ENCODE peak calls at places on chromosome 7, in seven cellular contexts. One of them, this sample, is unnamed.

GRCh38 chr7:36153571-36154097 is 580 bp downstream of the EEPD1 start:
- DNase-seq in stimulated activated CD4-positive, alpha-beta T cell treated with anti-CD3 and anti-CD28 coated beads, Interleukin-12 subunit alpha, Interleukin-12 subunit beta, amount 100 ng/mL, for 24 hours: no peak
- DNase-seq in H4: no peak
- DNase-seq in hypothalamus: no peak
- DNase-seq in cardiac muscle cell: peak; percentile 6
- DNase-seq in MCF 10A: no peak
- DNase-seq in A673: no peak
- DNase-seq in this sample: no peak

GRCh38 chr7:87220734-87221215 is 1.2 kb upstream of the TMEM243 start:
- DNase-seq in stimulated activated CD4-positive, alpha-beta T cell treated with anti-CD3 and anti-CD28 coated beads, Interleukin-12 subunit alpha, Interleukin-12 subunit beta, amount 100 ng/mL, for 24 hours: no peak
- DNase-seq in H4: no peak
- DNase-seq in hypothalamus: no peak
- DNase-seq in cardiac muscle cell: peak; percentile 25
- DNase-seq in MCF 10A: no peak
- DNase-seq in A673: peak; percentile 13
- DNase-seq in this sample: no peak

GRCh38 chr7:131943616-131944015 is 387.2 kb upstream of the PODXL start:
- DNase-seq in stimulated activated CD4-positive, alpha-beta T cell treated with anti-CD3 and anti-CD28 coated beads, Interleukin-12 subunit alpha, Interleukin-12 subunit beta, amount 100 ng/mL, for 24 hours: no peak
- DNase-seq in H4: no peak
- DNase-seq in hypothalamus: no peak
- DNase-seq in cardiac muscle cell: no peak
- DNase-seq in MCF 10A: no peak
- DNase-seq in A673: no peak
- DNase-seq in this sample: no peak

GRCh38 chr7:46685051-46685450 is 764.0 kb upstream of the IGFBP3 start:
- DNase-seq in stimulated activated CD4-positive, alpha-beta T cell treated with anti-CD3 and anti-CD28 coated beads, Interleukin-12 subunit alpha, Interleukin-12 subunit beta, amount 100 ng/mL, for 24 hours: no peak
- DNase-seq in H4: peak; percentile 37
- DNase-seq in hypothalamus: no peak
- DNase-seq in cardiac muscle cell: no peak
- DNase-seq in MCF 10A: no peak
- DNase-seq in A673: peak; percentile 8
- DNase-seq in this sample: no peak

GRCh38 chr7:115088938-115089337 is 167.0 kb downstream of the MDFIC start:
- DNase-seq in stimulated activated CD4-positive, alpha-beta T cell treated with anti-CD3 and anti-CD28 coated beads, Interleukin-12 subunit alpha, Interleukin-12 subunit beta, amount 100 ng/mL, for 24 hours: no peak
- DNase-seq in H4: no peak
- DNase-seq in hypothalamus: no peak
- DNase-seq in cardiac muscle cell: no peak
- DNase-seq in MCF 10A: no peak
- DNase-seq in A673: no peak
- DNase-seq in this sample: no peak

GRCh38 chr7:132002343-132002968 is 446.0 kb upstream of the PODXL start:
- DNase-seq in stimulated activated CD4-positive, alpha-beta T cell treated with anti-CD3 and anti-CD28 coated beads, Interleukin-12 subunit alpha, Interleukin-12 subunit beta, amount 100 ng/mL, for 24 hours: no peak
- DNase-seq in H4: no peak
- DNase-seq in hypothalamus: no peak
- DNase-seq in cardiac muscle cell: no peak
- DNase-seq in MCF 10A: peak; percentile 4
- DNase-seq in A673: no peak
- DNase-seq in this sample: no peak

GRCh38 chr7:5455581-5456222 is 32.1 kb upstream of the TNRC18 start:
- DNase-seq in stimulated activated CD4-positive, alpha-beta T cell treated with anti-CD3 and anti-CD28 coated beads, Interleukin-12 subunit alpha, Interleukin-12 subunit beta, amount 100 ng/mL, for 24 hours: no peak
- DNase-seq in H4: no peak
- DNase-seq in hypothalamus: no peak
- DNase-seq in cardiac muscle cell: no peak
- DNase-seq in MCF 10A: no peak
- DNase-seq in A673: no peak
- DNase-seq in this sample: no peak

GRCh38 chr7:35762781-35763180 is 38.1 kb upstream of the SEPTIN7 start:
- DNase-seq in stimulated activated CD4-positive, alpha-beta T cell treated with anti-CD3 and anti-CD28 coated beads, Interleukin-12 subunit alpha, Interleukin-12 subunit beta, amount 100 ng/mL, for 24 hours: no peak
- DNase-seq in H4: no peak
- DNase-seq in hypothalamus: no peak
- DNase-seq in cardiac muscle cell: peak; percentile 64
- DNase-seq in MCF 10A: no peak
- DNase-seq in A673: no peak
- DNase-seq in this sample: no peak

GRCh38 chr7:111677848-111678247 is 115.6 kb upstream of the IMMP2L start:
- DNase-seq in stimulated activated CD4-positive, alpha-beta T cell treated with anti-CD3 and anti-CD28 coated beads, Interleukin-12 subunit alpha, Interleukin-12 subunit beta, amount 100 ng/mL, for 24 hours: no peak
- DNase-seq in H4: no peak
- DNase-seq in hypothalamus: no peak
- DNase-seq in cardiac muscle cell: peak; percentile 8
- DNase-seq in MCF 10A: peak; percentile 66
- DNase-seq in A673: no peak
- DNase-seq in this sample: no peak

GRCh38 chr7:93717217-93717900 is 142.8 kb upstream of the CALCR start:
- DNase-seq in stimulated activated CD4-positive, alpha-beta T cell treated with anti-CD3 and anti-CD28 coated beads, Interleukin-12 subunit alpha, Interleukin-12 subunit beta, amount 100 ng/mL, for 24 hours: no peak
- DNase-seq in H4: peak; percentile 42
- DNase-seq in hypothalamus: no peak
- DNase-seq in cardiac muscle cell: peak; percentile 52
- DNase-seq in MCF 10A: peak; percentile 23
- DNase-seq in A673: no peak
- DNase-seq in this sample: no peak

GRCh38 chr7:73719806-73720169 is 319 bp upstream of the STX1A start:
- DNase-seq in stimulated activated CD4-positive, alpha-beta T cell treated with anti-CD3 and anti-CD28 coated beads, Interleukin-12 subunit alpha, Interleukin-12 subunit beta, amount 100 ng/mL, for 24 hours: no peak
- DNase-seq in H4: no peak
- DNase-seq in hypothalamus: no peak
- DNase-seq in cardiac muscle cell: no peak
- DNase-seq in MCF 10A: no peak
- DNase-seq in A673: no peak
- DNase-seq in this sample: no peak

GRCh38 chr7:27605689-27606269 is 56.9 kb downstream of the HIBADH start:
- DNase-seq in stimulated activated CD4-positive, alpha-beta T cell treated with anti-CD3 and anti-CD28 coated beads, Interleukin-12 subunit alpha, Interleukin-12 subunit beta, amount 100 ng/mL, for 24 hours: no peak
- DNase-seq in H4: peak; percentile 86
- DNase-seq in hypothalamus: no peak
- DNase-seq in cardiac muscle cell: peak; percentile 47
- DNase-seq in MCF 10A: peak; percentile 38
- DNase-seq in A673: peak; percentile 14
- DNase-seq in this sample: no peak

GRCh38 chr7:100895956-100896742 is 461 bp upstream of the ACHE start:
- DNase-seq in stimulated activated CD4-positive, alpha-beta T cell treated with anti-CD3 and anti-CD28 coated beads, Interleukin-12 subunit alpha, Interleukin-12 subunit beta, amount 100 ng/mL, for 24 hours: no peak
- DNase-seq in H4: no peak
- DNase-seq in hypothalamus: no peak
- DNase-seq in cardiac muscle cell: no peak
- DNase-seq in MCF 10A: no peak
- DNase-seq in A673: peak; percentile 68
- DNase-seq in this sample: no peak

GRCh38 chr7:95636140-95636539 is 39.8 kb upstream of the PDK4 start:
- DNase-seq in stimulated activated CD4-positive, alpha-beta T cell treated with anti-CD3 and anti-CD28 coated beads, Interleukin-12 subunit alpha, Interleukin-12 subunit beta, amount 100 ng/mL, for 24 hours: no peak
- DNase-seq in H4: no peak
- DNase-seq in hypothalamus: no peak
- DNase-seq in cardiac muscle cell: no peak
- DNase-seq in MCF 10A: no peak
- DNase-seq in A673: no peak
- DNase-seq in this sample: no peak

GRCh38 chr7:30406664-30407425 is 71.7 kb downstream of the NOD1 start:
- DNase-seq in stimulated activated CD4-positive, alpha-beta T cell treated with anti-CD3 and anti-CD28 coated beads, Interleukin-12 subunit alpha, Interleukin-12 subunit beta, amount 100 ng/mL, for 24 hours: no peak
- DNase-seq in H4: no peak
- DNase-seq in hypothalamus: no peak
- DNase-seq in cardiac muscle cell: no peak
- DNase-seq in MCF 10A: peak; percentile 96
- DNase-seq in A673: no peak
- DNase-seq in this sample: no peak

This sample was measured in lower leg skin.